ENCODE peak calls at places on chromosome 2, in six cellular contexts. Z is foreskin fibroblast, O is coronary artery, G is cardiac muscle cell, Y is Panc1, V is neural progenitor cell. A is an unnamed sample.

GRCh38 chr2:79414690-79415089 is 98.2 kb upstream of the CTNNA2 start:
- DNase-seq in Z (no peak), O (no peak), G (no peak), Y (no peak), V (no peak), A (no peak)

GRCh38 chr2:60925994-60926750 is 44.8 kb downstream of the REL start:
- DNase-seq in Z (peak), O (no peak), G (no peak), Y (no peak), V (no peak), A (peak)

GRCh38 chr2:2271471-2271941 is 59.6 kb downstream of the MYT1L start:
- DNase-seq in Z (peak), O (no peak), G (no peak), Y (no peak), V (no peak), A (peak)

GRCh38 chr2:86441789-86442641 is 844 bp downstream of the KDM3A start:
- DNase-seq in Z (peak), O (peak), G (peak), Y (no peak), V (peak), A (no peak)

GRCh38 chr2:162029287-162029901 is 44.6 kb downstream of the DPP4 start:
- DNase-seq in Z (peak), O (no peak), G (no peak), Y (no peak), V (no peak), A (no peak)

GRCh38 chr2:216687646-216688045 is 7.7 kb downstream of the IGFBP5 start:
- DNase-seq in Z (no peak), O (no peak), G (peak), Y (no peak), V (peak), A (no peak)

GRCh38 chr2:58532641-58533040 is 291.5 kb upstream of the FANCL start:
- DNase-seq in Z (no peak), O (no peak), G (no peak), Y (no peak), V (no peak), A (no peak)

GRCh38 chr2:219430633-219431615 is 3.7 kb upstream of the SPEG start:
- DNase-seq in Z (peak), O (peak), G (peak), Y (no peak), V (peak), A (no peak)

GRCh38 chr2:178807227-178808008 is at the start of gene TTN:
- DNase-seq in Z (no peak), O (no peak), G (peak), Y (no peak), V (no peak), A (no peak)

GRCh38 chr2:25164526-25164925 is 3.9 kb downstream of the POMC start:
- DNase-seq in Z (no peak), O (no peak), G (no peak), Y (no peak), V (no peak), A (no peak)

GRCh38 chr2:23283653-23284052 is 101.3 kb upstream of the KLHL29 start:
- DNase-seq in Z (no peak), O (no peak), G (no peak), Y (no peak), V (no peak), A (no peak)

GRCh38 chr2:232341061-232341738 is 37.4 kb upstream of the ALPP start:
- DNase-seq in Z (no peak), O (no peak), G (no peak), Y (no peak), V (no peak), A (peak)

GRCh38 chr2:115165529-115166109 is 723.2 kb downstream of the DPP10 start:
- DNase-seq in Z (no peak), O (no peak), G (peak), Y (peak), V (peak), A (peak)

GRCh38 chr2:110713508-110714362 is 18.6 kb upstream of the ACOXL start:
- DNase-seq in Z (no peak), O (no peak), G (no peak), Y (peak), V (no peak), A (no peak)

GRCh38 chr2:121382744-121383143 is 97.7 kb upstream of the TFCP2L1 start:
- DNase-seq in Z (no peak), O (no peak), G (no peak), Y (no peak), V (peak), A (no peak)

GRCh38 chr2:173715483-173715882 is 249.7 kb downstream of the SP3 start:
- DNase-seq in Z (no peak), O (no peak), G (no peak), Y (no peak), V (no peak), A (no peak)

GRCh38 chr2:111194835-111195621 is 74.3 kb downstream of the BCL2L11 start:
- DNase-seq in Z (no peak), O (no peak), G (no peak), Y (no peak), V (peak), A (no peak)

GRCh38 chr2:184677171-184677570 is 78.8 kb downstream of the ZNF804A start:
- DNase-seq in Z (no peak), O (no peak), G (no peak), Y (no peak), V (no peak), A (no peak)

GRCh38 chr2:68747918-68748317 is 13.3 kb downstream of the ARHGAP25 start:
- DNase-seq in Z (no peak), O (no peak), G (no peak), Y (no peak), V (no peak), A (no peak)

GRCh38 chr2:11161747-11162146 is 6.5 kb downstream of the SLC66A3 start:
- DNase-seq in Z (no peak), O (no peak), G (no peak), Y (no peak), V (no peak), A (no peak)

GRCh38 chr2:102301867-102302362 is 9.4 kb upstream of the IL1RL1 start:
- DNase-seq in Z (no peak), O (no peak), G (peak), Y (peak), V (peak), A (no peak)

GRCh38 chr2:165401285-165401852 is 68.1 kb upstream of the CSRNP3 start:
- DNase-seq in Z (peak), O (no peak), G (peak), Y (peak), V (peak), A (peak)

GRCh38 chr2:68284896-68285295 is 32.6 kb upstream of the PPP3R1 start:
- DNase-seq in Z (peak), O (no peak), G (no peak), Y (no peak), V (no peak), A (no peak)

GRCh38 chr2:41940715-41941114 is 107.1 kb upstream of the PKDCC start:
- DNase-seq in Z (no peak), O (no peak), G (no peak), Y (no peak), V (no peak), A (no peak)

GRCh38 chr2:168545439-168546082 is 89.5 kb downstream of the CERS6 start:
- DNase-seq in Z (peak), O (no peak), G (peak), Y (peak), V (peak), A (no peak)

GRCh38 chr2:25292408-25292807 is 49.3 kb downstream of the DNMT3A start:
- DNase-seq in Z (no peak), O (no peak), G (no peak), Y (no peak), V (no peak), A (no peak)

GRCh38 chr2:105526000-105526925 is 127.4 kb upstream of the FHL2 start:
- DNase-seq in Z (no peak), O (no peak), G (no peak), Y (no peak), V (no peak), A (no peak)

GRCh38 chr2:189369566-189369965 is 71.7 kb upstream of the WDR75 start:
- DNase-seq in Z (peak), O (no peak), G (no peak), Y (no peak), V (no peak), A (no peak)

GRCh38 chr2:2662037-2662846 is 331.2 kb upstream of the MYT1L start:
- DNase-seq in Z (no peak), O (no peak), G (no peak), Y (no peak), V (no peak), A (peak)

GRCh38 chr2:20188851-20189250 is 36.1 kb downstream of the SDC1 start:
- DNase-seq in Z (no peak), O (no peak), G (peak), Y (no peak), V (peak), A (no peak)

GRCh38 chr2:73269686-73270465 is 14.4 kb downstream of the FBXO41 start:
- DNase-seq in Z (no peak), O (no peak), G (no peak), Y (no peak), V (no peak), A (no peak)

GRCh38 chr2:238158018-238158806 is 558 bp upstream of the ERFE start:
- DNase-seq in Z (no peak), O (no peak), G (no peak), Y (no peak), V (no peak), A (no peak)

GRCh38 chr2:69790601-69790959 is 38.9 kb upstream of the GMCL1 start:
- DNase-seq in Z (no peak), O (no peak), G (no peak), Y (no peak), V (no peak), A (no peak)

GRCh38 chr2:108612514-108613183 is 78.4 kb downstream of the LIMS1 start:
- DNase-seq in Z (no peak), O (no peak), G (no peak), Y (no peak), V (no peak), A (no peak)

DNA sequence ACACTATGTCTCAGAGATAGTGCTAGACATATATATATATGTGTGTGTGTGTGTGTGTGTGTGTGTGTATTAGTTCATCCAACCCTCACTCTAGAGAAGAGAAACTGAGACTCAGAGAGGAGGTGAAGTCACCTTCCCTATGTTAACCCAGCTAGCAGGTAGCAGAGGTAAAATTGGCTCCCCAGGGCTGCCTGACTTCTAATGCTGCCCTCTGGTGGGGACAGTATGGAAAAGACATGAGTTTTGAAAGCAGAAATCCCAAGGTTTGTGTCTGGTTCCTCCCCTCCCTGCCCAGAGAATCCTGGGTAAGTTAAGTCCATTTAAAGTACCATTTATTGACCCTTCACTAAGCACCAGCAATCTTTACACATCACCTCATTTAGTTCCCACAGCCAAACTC is 137.7 kb downstream of the THNSL2 start:
- DNase-seq in Z (no peak), O (no peak), G (peak), Y (peak), V (peak), A (peak)
- TF ChIP-seq CTCF in Z (peak), O (no peak), G (no peak), Y (peak), V (peak), A (peak)

GRCh38 chr2:176097820-176098365 is 1.7 kb upstream of the HOXD12 start:
- DNase-seq in Z (no peak), O (no peak), G (no peak), Y (no peak), V (no peak), A (no peak)
- H3K4me3 ChIP-seq in Z (peak), O (peak), G (no peak), Y (peak), V (no peak), A (peak)

GRCh38 chr2:37287966-37288365 is 36.7 kb downstream of the PRKD3 start:
- DNase-seq in Z (no peak), O (no peak), G (no peak), Y (no peak), V (peak), A (no peak)
- TF ChIP-seq CTCF in Z (no peak), O (no peak), G (no peak), Y (peak), V (peak), A (no peak)

GRCh38 chr2:48530033-48530804 is at the start of gene STON1:
- DNase-seq in Z (peak), O (no peak), G (peak), Y (no peak), V (peak), A (no peak)

GRCh38 chr2:48529676-48530032 is 300 bp upstream of the STON1 start:
- DNase-seq in Z (no peak), O (no peak), G (no peak), Y (no peak), V (no peak), A (no peak)

GRCh38 chr2:48528431-48528830 is 1.5 kb upstream of the STON1 start:
- DNase-seq in Z (no peak), O (no peak), G (no peak), Y (no peak), V (no peak), A (no peak)

GRCh38 chr2:48527211-48527880 is 2.6 kb upstream of the STON1 start:
- DNase-seq in Z (no peak), O (no peak), G (no peak), Y (no peak), V (peak), A (no peak)

GRCh38 chr2:48529189-48529588 is 765 bp upstream of the STON1 start:
- DNase-seq in Z (no peak), O (no peak), G (peak), Y (no peak), V (peak), A (no peak)
- H3K4me3 ChIP-seq in Z (peak), O (peak), G (peak), Y (no peak), V (peak), A (no peak)

GRCh38 chr2:44974064-44974715 is 32.7 kb downstream of the SIX3 start:
- DNase-seq in Z (no peak), O (no peak), G (peak), Y (no peak), V (peak), A (no peak)
- TF ChIP-seq CTCF in Z (peak), O (no peak), G (peak), Y (peak), V (peak), A (peak)